ENCODE peak calls at places on chromosomes 1 and 21, in six cellular contexts. T, L, C, K, Q and D are unnamed samples.

GRCh38 chr1:21801100-21801499 is 11.0 kb upstream of the LDLRAD2 start:
- DNase-seq in T (peak), Q (no peak), K (no peak), C (no peak), L (no peak), D (no peak)

GRCh38 chr1:114535401-114535800 is 24.4 kb upstream of the TRIM33 start:
- DNase-seq in K (no peak), C (no peak), Q (no peak), L (no peak), T (no peak), D (no peak)

GRCh38 chr1:181010789-181011188 is 11.9 kb downstream of the STX6 start:
- DNase-seq in C (no peak), Q (no peak), T (peak), K (no peak), L (peak), D (no peak)

GRCh38 chr21:17688912-17689874 is 76.5 kb upstream of the BTG3 start:
- DNase-seq in Q (peak), T (peak), K (no peak), L (no peak), C (no peak), D (peak)

GRCh38 chr1:212690816-212691403 is 8.7 kb downstream of the BATF3 start:
- DNase-seq in C (no peak), Q (no peak), K (no peak), T (no peak), L (no peak), D (no peak)

GRCh38 chr1:180424848-180425457 is 77.4 kb downstream of the ACBD6 start:
- DNase-seq in K (no peak), C (no peak), L (no peak), Q (no peak), T (no peak), D (no peak)

GRCh38 chr1:41360074-41361027 is 883 bp upstream of the FOXO6 start:
- DNase-seq in K (no peak), L (no peak), C (no peak), T (no peak), Q (no peak), D (no peak)

GRCh38 chr1:29398431-29398830 is 162.1 kb downstream of the PTPRU start:
- DNase-seq in C (no peak), Q (no peak), L (no peak), K (no peak), T (peak), D (no peak)

GRCh38 chr1:68528243-68528642 is 31.4 kb upstream of the DEPDC1 start:
- DNase-seq in L (no peak), C (no peak), Q (no peak), T (peak), K (no peak), D (no peak)

GRCh38 chr1:26476958-26477357 is 4.7 kb downstream of the HMGN2 start:
- DNase-seq in K (no peak), Q (no peak), T (no peak), C (no peak), L (no peak), D (no peak)

GRCh38 chr21:17925900-17926299 is 106.7 kb upstream of the C21orf91 start:
- DNase-seq in Q (no peak), K (no peak), L (no peak), T (peak), C (no peak), D (no peak)

GRCh38 chr1:4654764-4655673 is 610 bp downstream of the AJAP1 start:
- DNase-seq in Q (no peak), C (no peak), L (no peak), T (no peak), K (no peak), D (no peak)

GRCh38 chr1:203765029-203765837 is at the start of gene LAX1:
- DNase-seq in K (no peak), L (no peak), Q (no peak), T (no peak), C (no peak), D (peak)

GRCh38 chr1:194419721-194420120 is 1233.3 kb upstream of the B3GALT2 start:
- DNase-seq in L (no peak), C (no peak), K (no peak), Q (no peak), T (no peak), D (no peak)

GRCh38 chr1:94757931-94758330 is 62.2 kb upstream of the SLC44A3 start:
- DNase-seq in T (peak), Q (no peak), K (no peak), C (no peak), L (no peak), D (no peak)

GRCh38 chr1:94755675-94756074 is 64.5 kb upstream of the SLC44A3 start:
- DNase-seq in C (no peak), L (peak), Q (no peak), K (no peak), T (peak), D (no peak)

GRCh38 chr1:94754570-94754969 is 65.6 kb upstream of the SLC44A3 start:
- DNase-seq in Q (no peak), L (no peak), C (no peak), K (no peak), T (peak), D (no peak)

GRCh38 chr1:94754101-94754500 is 66.1 kb upstream of the SLC44A3 start:
- DNase-seq in C (no peak), Q (no peak), T (no peak), L (no peak), K (no peak), D (no peak)

GRCh38 chr1:94753171-94753972 is 66.8 kb upstream of the SLC44A3 start:
- DNase-seq in K (no peak), T (peak), C (no peak), L (no peak), Q (no peak), D (no peak)
- TF ChIP-seq CTCF in K (no peak), T (no peak), C (no peak), L (no peak), Q (no peak), D (no peak)

GRCh38 chr21:36428789-36429671 is 43.8 kb downstream of the CHAF1B start:
- DNase-seq in T (peak), K (no peak), Q (no peak), L (no peak), C (no peak), D (no peak)

GRCh38 chr21:36427502-36427901 is 42.3 kb downstream of the CHAF1B start:
- DNase-seq in L (no peak), K (no peak), C (no peak), Q (no peak), T (no peak), D (no peak)

GRCh38 chr21:36430841-36431240 is 45.6 kb downstream of the CHAF1B start:
- DNase-seq in Q (no peak), C (no peak), L (no peak), T (peak), K (no peak), D (no peak)

GRCh38 chr21:36431252-36431651 is 46.1 kb downstream of the CHAF1B start:
- DNase-seq in L (no peak), C (no peak), T (peak), Q (no peak), K (no peak), D (no peak)

GRCh38 chr21:36429672-36430546 is 44.7 kb downstream of the CHAF1B start:
- DNase-seq in Q (no peak), K (peak), C (peak), L (peak), T (peak), D (peak)
- TF ChIP-seq CTCF in Q (no peak), K (no peak), C (no peak), L (peak), T (peak), D (peak)

GRCh38 chr1:231337472-231338269 is at the start of gene EXOC8:
- DNase-seq in Q (peak), L (peak), T (peak), C (peak), K (peak), D (peak)
- TF ChIP-seq CTCF in Q (no peak), L (no peak), T (peak), C (no peak), K (no peak), D (no peak)

DNA sequence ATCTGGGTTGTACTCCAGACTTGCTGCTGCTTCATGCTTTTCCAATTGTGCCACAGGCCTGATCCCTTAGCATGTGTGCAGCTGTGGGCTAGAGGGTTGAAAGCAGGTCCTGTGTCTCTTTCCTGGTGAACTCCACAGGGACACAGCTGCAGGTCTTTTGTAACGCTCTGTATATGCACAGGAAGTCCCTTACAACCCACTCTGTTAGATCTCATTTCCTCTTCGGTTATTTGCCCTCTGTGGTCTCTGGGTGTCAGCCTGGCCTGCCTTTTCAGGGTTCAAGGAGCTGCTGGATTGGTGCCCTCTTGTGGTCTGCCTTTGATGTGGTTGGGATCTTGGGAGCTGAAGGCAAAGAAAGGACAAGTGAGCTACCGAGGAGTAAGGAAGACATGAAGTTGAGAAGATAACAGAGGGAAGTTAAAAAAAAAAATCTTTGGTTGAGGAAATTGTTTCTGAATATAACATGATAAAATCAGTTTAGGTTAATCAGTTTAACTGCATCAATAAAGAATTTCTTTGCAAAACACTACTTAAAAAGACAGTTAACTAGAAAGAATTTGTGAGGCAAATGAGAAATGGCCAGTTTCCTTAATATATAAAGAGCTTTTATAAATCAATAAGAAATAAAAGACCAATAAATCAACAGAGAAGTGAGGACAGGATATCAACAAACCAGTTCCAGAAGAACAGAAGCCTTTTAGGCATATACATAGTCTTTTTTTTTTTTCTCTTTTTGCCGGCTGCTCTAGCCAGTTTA is 44.1 kb downstream of the UCK2 start:
- DNase-seq in K (no peak), C (no peak), T (peak), L (no peak), Q (no peak), D (peak)
- TF ChIP-seq CTCF in K (peak), C (peak), T (peak), L (peak), Q (no peak), D (peak)

DNA sequence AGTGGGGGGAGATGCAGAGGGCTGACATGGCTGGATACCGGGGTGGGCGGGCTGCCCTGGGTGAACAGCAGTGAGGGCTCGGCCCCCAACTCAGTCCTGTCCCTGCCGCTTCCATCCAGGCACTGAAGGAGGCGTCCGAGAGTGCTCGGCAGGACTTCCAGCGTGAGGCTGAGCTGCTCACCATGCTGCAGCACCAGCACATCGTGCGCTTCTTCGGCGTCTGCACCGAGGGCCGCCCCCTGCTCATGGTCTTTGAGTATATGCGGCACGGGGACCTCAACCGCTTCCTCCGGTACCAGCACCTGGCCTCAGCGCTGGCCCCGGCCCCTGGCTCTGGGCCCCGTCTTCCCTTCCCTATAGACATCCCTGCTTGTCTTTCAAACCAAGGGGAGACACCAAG is 15.6 kb downstream of the NTRK1 start:
- DNase-seq in Q (no peak), C (no peak), L (no peak), T (no peak), K (no peak), D (no peak)
- TF ChIP-seq CTCF in Q (no peak), C (no peak), L (peak), T (peak), K (no peak), D (no peak)

GRCh38 chr1:16986596-16987361 is 6.4 kb upstream of the MFAP2 start:
- DNase-seq in C (no peak), Q (no peak), T (no peak), L (no peak), K (peak), D (no peak)
- TF ChIP-seq CTCF in C (no peak), Q (no peak), T (peak), L (peak), K (peak), D (no peak)

GRCh38 chr1:9057851-9058250 is 11.6 kb downstream of the SLC2A5 start:
- DNase-seq in L (no peak), Q (no peak), T (no peak), K (no peak), C (no peak), D (no peak)

GRCh38 chr1:9059944-9060744 is 9.3 kb downstream of the SLC2A5 start:
- DNase-seq in K (no peak), Q (no peak), L (no peak), T (no peak), C (no peak), D (no peak)

GRCh38 chr1:9061949-9062555 is 7.4 kb downstream of the SLC2A5 start:
- DNase-seq in T (peak), L (no peak), C (no peak), Q (no peak), K (no peak), D (no peak)

GRCh38 chr1:9061252-9061948 is 8.0 kb downstream of the SLC2A5 start:
- DNase-seq in K (no peak), C (no peak), T (peak), L (no peak), Q (no peak), D (no peak)

GRCh38 chr1:9058465-9058864 is 11.0 kb downstream of the SLC2A5 start:
- DNase-seq in C (no peak), T (no peak), L (no peak), K (no peak), Q (no peak), D (no peak)
- TF ChIP-seq CTCF in C (no peak), T (peak), L (peak), K (no peak), Q (no peak), D (no peak)

GRCh38 chr1:5875345-5875910 is 116.8 kb downstream of the NPHP4 start:
- DNase-seq in L (no peak), T (no peak), Q (no peak), C (peak), K (no peak), D (no peak)
- TF ChIP-seq CTCF in L (no peak), T (no peak), Q (no peak), C (no peak), K (no peak), D (no peak)

GRCh38 chr1:84436907-84437667 is 38.8 kb downstream of the DNASE2B start:
- DNase-seq in T (no peak), C (no peak), L (no peak), Q (no peak), K (no peak), D (no peak)

GRCh38 chr1:84434081-84434755 is 35.9 kb downstream of the DNASE2B start:
- DNase-seq in C (no peak), K (no peak), L (no peak), Q (no peak), T (no peak), D (no peak)

GRCh38 chr1:84433253-84434080 is 35.2 kb downstream of the DNASE2B start:
- DNase-seq in L (peak), Q (no peak), T (peak), K (peak), C (no peak), D (peak)

GRCh38 chr1:84434756-84435142 is 36.5 kb downstream of the DNASE2B start:
- DNase-seq in K (no peak), T (no peak), L (no peak), C (no peak), Q (no peak), D (no peak)

DNA sequence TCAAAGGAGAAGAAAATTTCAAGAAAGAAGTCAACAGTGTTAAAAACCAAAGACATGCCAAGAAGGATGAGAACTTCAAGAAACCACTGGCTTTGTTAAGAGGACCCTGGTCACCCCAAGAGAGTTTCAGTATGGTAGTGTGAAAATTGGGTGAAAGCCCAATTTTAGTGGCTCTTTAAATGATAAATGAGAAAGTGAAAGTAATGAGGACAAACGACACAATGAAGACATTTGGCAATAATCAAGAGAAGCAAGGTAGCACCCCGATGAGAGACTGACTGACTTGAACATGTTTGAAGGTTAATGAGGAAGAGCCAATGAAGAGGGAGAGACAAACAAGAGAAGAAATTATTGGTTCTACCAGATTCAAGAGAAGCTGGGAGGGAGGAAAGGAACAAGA is 36.9 kb downstream of the DNASE2B start:
- DNase-seq in C (no peak), L (no peak), Q (no peak), T (no peak), K (no peak), D (no peak)
- TF ChIP-seq CTCF in C (no peak), L (no peak), Q (no peak), T (no peak), K (no peak), D (no peak)

DNA sequence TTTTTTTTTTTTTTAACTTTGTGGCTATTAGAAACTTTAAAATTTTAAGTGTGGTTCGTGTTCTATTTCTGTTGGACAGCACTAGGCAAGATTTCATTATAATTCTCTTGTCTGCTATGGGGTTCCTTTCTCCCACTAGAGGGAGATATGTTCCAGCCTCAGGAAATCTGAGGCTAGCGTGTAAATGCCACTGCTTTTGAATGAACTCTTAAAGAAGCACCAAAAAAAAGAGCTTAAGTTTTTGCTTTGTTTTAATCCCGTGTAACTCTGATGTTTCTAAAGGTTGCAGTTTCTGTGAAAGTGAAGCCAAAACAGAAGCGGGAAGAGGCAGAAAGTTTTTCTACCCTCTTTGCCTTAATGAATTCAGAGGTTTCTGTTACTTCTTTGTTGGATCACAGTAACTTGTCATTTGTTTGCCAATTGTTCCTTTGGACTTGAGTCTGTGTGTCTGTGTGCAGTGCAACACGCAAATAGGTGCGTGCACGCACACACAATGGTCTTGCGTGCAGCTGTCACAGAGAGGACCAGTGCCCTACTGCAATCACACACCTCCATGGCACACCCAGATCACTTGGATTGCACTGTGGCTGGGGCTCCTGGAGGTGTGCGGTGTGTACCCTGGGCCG is 32.3 kb downstream of the HHAT start:
- DNase-seq in Q (no peak), K (peak), L (peak), C (no peak), T (peak), D (no peak)
- TF ChIP-seq CTCF in Q (peak), K (peak), L (peak), C (peak), T (peak), D (no peak)